ENCODE peak calls at places on chromosomes 2 and 18, in nine cellular contexts. Z, A, X, I, B, C, W, R and U are unnamed samples.

GRCh38 chr18:43314931-43315330 is 37.6 kb upstream of the SYT4 start:
- DNase-seq in Z (no peak), A (no peak), X (no peak), I (no peak), B (no peak), C (no peak), W (peak), R (no peak), U (no peak)

GRCh38 chr2:51638811-51639210 is 606.9 kb upstream of the NRXN1 start:
- DNase-seq in Z (no peak), A (no peak), X (no peak), I (no peak), B (no peak), C (no peak), W (no peak), R (no peak), U (no peak)

GRCh38 chr2:42556351-42556890 is 12.0 kb upstream of the MTA3 start:
- DNase-seq in Z (no peak), A (no peak), X (no peak), I (no peak), B (no peak), C (no peak), W (no peak), R (no peak), U (no peak)

GRCh38 chr18:74511823-74512222 is 15.7 kb downstream of the CNDP2 start:
- DNase-seq in Z (no peak), A (no peak), X (no peak), I (no peak), B (no peak), C (no peak), W (no peak), R (no peak), U (no peak)

GRCh38 chr2:49351531-49351930 is 197.2 kb upstream of the FSHR start:
- DNase-seq in Z (no peak), A (no peak), X (no peak), I (no peak), B (no peak), C (no peak), W (no peak), R (no peak), U (no peak)

GRCh38 chr2:144230452-144231085 is 289.4 kb downstream of the ZEB2 start:
- DNase-seq in Z (no peak), A (no peak), X (no peak), I (no peak), B (no peak), C (peak), W (peak), R (no peak), U (peak)

GRCh38 chr2:85266424-85267041 is 61.3 kb downstream of the TGOLN2 start:
- DNase-seq in Z (no peak), A (peak), X (peak), I (peak), B (no peak), C (peak), W (peak), R (peak), U (no peak)

GRCh38 chr18:76274470-76275289 is 220.4 kb downstream of the ZNF516 start:
- DNase-seq in Z (no peak), A (peak), X (no peak), I (no peak), B (no peak), C (no peak), W (no peak), R (no peak), U (no peak)

GRCh38 chr18:47618758-47619157 is 311.7 kb downstream of the SMAD2 start:
- DNase-seq in Z (no peak), A (no peak), X (no peak), I (no peak), B (no peak), C (no peak), W (no peak), R (no peak), U (no peak)

GRCh38 chr2:26581991-26582842 is 58.9 kb downstream of the CIB4 start:
- DNase-seq in Z (no peak), A (no peak), X (no peak), I (no peak), B (no peak), C (no peak), W (no peak), R (no peak), U (no peak)

GRCh38 chr2:226794751-226795171 is 4.9 kb downstream of the IRS1 start:
- DNase-seq in Z (no peak), A (no peak), X (no peak), I (no peak), B (peak), C (peak), W (peak), R (peak), U (no peak)

GRCh38 chr2:88880441-88880953 is 189.0 kb downstream of the RPIA start:
- DNase-seq in Z (no peak), A (no peak), X (no peak), I (no peak), B (peak), C (peak), W (peak), R (no peak), U (peak)

GRCh38 chr2:230877737-230878598 is 13.2 kb downstream of the ITM2C start:
- DNase-seq in Z (no peak), A (no peak), X (no peak), I (no peak), B (no peak), C (no peak), W (no peak), R (peak), U (no peak)

GRCh38 chr2:23029111-23029510 is 355.9 kb upstream of the KLHL29 start:
- DNase-seq in Z (no peak), A (no peak), X (no peak), I (no peak), B (no peak), C (no peak), W (no peak), R (no peak), U (no peak)

GRCh38 chr2:194545978-194546377 is 1111.0 kb upstream of the SLC39A10 start:
- DNase-seq in Z (no peak), A (no peak), X (no peak), I (no peak), B (no peak), C (no peak), W (no peak), R (no peak), U (no peak)

GRCh38 chr2:145874466-145874865 is 1354.5 kb upstream of the ZEB2 start:
- DNase-seq in Z (peak), A (no peak), X (no peak), I (no peak), B (peak), C (peak), W (peak), R (no peak), U (no peak)

GRCh38 chr2:27891063-27891819 is 712 bp downstream of the BABAM2 start:
- DNase-seq in Z (no peak), A (peak), X (peak), I (no peak), B (peak), C (peak), W (peak), R (peak), U (peak)

GRCh38 chr2:64017811-64018714 is 1.2 kb downstream of the VPS54 start:
- DNase-seq in Z (no peak), A (no peak), X (no peak), I (no peak), B (peak), C (peak), W (peak), R (no peak), U (no peak)

GRCh38 chr2:47520825-47521665 is 118.1 kb downstream of the MSH2 start:
- DNase-seq in Z (no peak), A (no peak), X (no peak), I (no peak), B (peak), C (peak), W (peak), R (peak), U (no peak)

GRCh38 chr2:183125659-183126341 is 1.6 kb downstream of the NUP35 start:
- DNase-seq in Z (no peak), A (no peak), X (no peak), I (no peak), B (no peak), C (no peak), W (no peak), R (no peak), U (no peak)

GRCh38 chr2:220394433-220394832 is 767.0 kb downstream of the SLC4A3 start:
- DNase-seq in Z (peak), A (no peak), X (no peak), I (no peak), B (peak), C (peak), W (peak), R (no peak), U (no peak)

GRCh38 chr2:236754234-236754924 is 184.8 kb downstream of the ACKR3 start:
- DNase-seq in Z (no peak), A (no peak), X (no peak), I (no peak), B (no peak), C (no peak), W (no peak), R (no peak), U (no peak)

GRCh38 chr2:218282173-218282991 is 9.9 kb downstream of the TMBIM1 start:
- DNase-seq in Z (no peak), A (no peak), X (no peak), I (no peak), B (no peak), C (peak), W (no peak), R (peak), U (no peak)

GRCh38 chr2:237130562-237131421 is 45.1 kb downstream of the COPS8 start:
- DNase-seq in Z (no peak), A (no peak), X (no peak), I (no peak), B (no peak), C (no peak), W (no peak), R (no peak), U (no peak)

GRCh38 chr2:103445356-103445755 is 683.5 kb downstream of the TMEM182 start:
- DNase-seq in Z (no peak), A (no peak), X (no peak), I (no peak), B (no peak), C (no peak), W (peak), R (no peak), U (no peak)

GRCh38 chr2:56444339-56444738 is 260.5 kb downstream of the CCDC85A start:
- DNase-seq in Z (no peak), A (no peak), X (no peak), I (no peak), B (no peak), C (no peak), W (no peak), R (no peak), U (no peak)

GRCh38 chr18:69978743-69979715 is 31.4 kb upstream of the CD226 start:
- DNase-seq in Z (no peak), A (no peak), X (no peak), I (no peak), B (no peak), C (no peak), W (no peak), R (no peak), U (no peak)

GRCh38 chr2:230706053-230706498 is 6.6 kb upstream of the CAB39 start:
- DNase-seq in Z (no peak), A (no peak), X (no peak), I (no peak), B (no peak), C (peak), W (no peak), R (no peak), U (no peak)

GRCh38 chr2:7031424-7032245 is 114.4 kb downstream of the RNF144A start:
- DNase-seq in Z (no peak), A (no peak), X (no peak), I (no peak), B (no peak), C (peak), W (peak), R (peak), U (no peak)

GRCh38 chr2:200135082-200135481 is 171.4 kb upstream of the SPATS2L start:
- DNase-seq in Z (no peak), A (no peak), X (no peak), I (no peak), B (no peak), C (no peak), W (no peak), R (no peak), U (no peak)
- TF ChIP-seq CTCF in Z (no peak), A (no peak), X (no peak), I (no peak), B (no peak), C (no peak), W (no peak), R (no peak), U (no peak)

GRCh38 chr2:20214566-20215182 is 10.3 kb downstream of the SDC1 start:
- DNase-seq in Z (no peak), A (no peak), X (no peak), I (no peak), B (no peak), C (no peak), W (no peak), R (no peak), U (no peak)
- TF ChIP-seq CTCF in Z (no peak), A (no peak), X (no peak), I (no peak), B (no peak), C (no peak), W (no peak), R (no peak), U (no peak)

GRCh38 chr2:138157372-138157771 is 193.1 kb downstream of the HNMT start:
- DNase-seq in Z (no peak), A (no peak), X (no peak), I (no peak), B (no peak), C (no peak), W (no peak), R (no peak), U (no peak)
- TF ChIP-seq CTCF in Z (no peak), A (no peak), X (no peak), I (no peak), B (no peak), C (no peak), W (no peak), R (no peak), U (no peak)

GRCh38 chr2:106098081-106098480 is 96.0 kb downstream of the UXS1 start:
- DNase-seq in Z (no peak), A (no peak), X (no peak), I (no peak), B (no peak), C (no peak), W (peak), R (no peak), U (no peak)
- TF ChIP-seq CTCF in Z (peak), A (peak), X (peak), I (peak), B (peak), C (peak), W (peak), R (peak), U (peak)

GRCh38 chr2:105317937-105318336 is 11.6 kb downstream of the TGFBRAP1 start:
- DNase-seq in Z (no peak), A (no peak), X (no peak), I (no peak), B (no peak), C (peak), W (no peak), R (no peak), U (no peak)

GRCh38 chr2:105320651-105321215 is 8.8 kb downstream of the TGFBRAP1 start:
- DNase-seq in Z (no peak), A (no peak), X (no peak), I (no peak), B (no peak), C (no peak), W (no peak), R (no peak), U (no peak)

GRCh38 chr2:105313877-105314276 is 15.7 kb downstream of the TGFBRAP1 start:
- DNase-seq in Z (no peak), A (no peak), X (no peak), I (no peak), B (no peak), C (no peak), W (no peak), R (no peak), U (no peak)

GRCh38 chr2:105315314-105315713 is 14.2 kb downstream of the TGFBRAP1 start:
- DNase-seq in Z (no peak), A (no peak), X (no peak), I (no peak), B (no peak), C (no peak), W (no peak), R (no peak), U (no peak)
- TF ChIP-seq CTCF in Z (no peak), A (no peak), X (no peak), I (no peak), B (no peak), C (no peak), W (no peak), R (no peak), U (no peak)

GRCh38 chr18:58580623-58581022 is 48.3 kb downstream of the ALPK2 start:
- DNase-seq in Z (no peak), A (no peak), X (no peak), I (no peak), B (peak), C (no peak), W (peak), R (no peak), U (no peak)
- TF ChIP-seq CTCF in Z (peak), A (no peak), X (no peak), I (no peak), B (peak), C (no peak), W (no peak), R (no peak), U (peak)

DNA sequence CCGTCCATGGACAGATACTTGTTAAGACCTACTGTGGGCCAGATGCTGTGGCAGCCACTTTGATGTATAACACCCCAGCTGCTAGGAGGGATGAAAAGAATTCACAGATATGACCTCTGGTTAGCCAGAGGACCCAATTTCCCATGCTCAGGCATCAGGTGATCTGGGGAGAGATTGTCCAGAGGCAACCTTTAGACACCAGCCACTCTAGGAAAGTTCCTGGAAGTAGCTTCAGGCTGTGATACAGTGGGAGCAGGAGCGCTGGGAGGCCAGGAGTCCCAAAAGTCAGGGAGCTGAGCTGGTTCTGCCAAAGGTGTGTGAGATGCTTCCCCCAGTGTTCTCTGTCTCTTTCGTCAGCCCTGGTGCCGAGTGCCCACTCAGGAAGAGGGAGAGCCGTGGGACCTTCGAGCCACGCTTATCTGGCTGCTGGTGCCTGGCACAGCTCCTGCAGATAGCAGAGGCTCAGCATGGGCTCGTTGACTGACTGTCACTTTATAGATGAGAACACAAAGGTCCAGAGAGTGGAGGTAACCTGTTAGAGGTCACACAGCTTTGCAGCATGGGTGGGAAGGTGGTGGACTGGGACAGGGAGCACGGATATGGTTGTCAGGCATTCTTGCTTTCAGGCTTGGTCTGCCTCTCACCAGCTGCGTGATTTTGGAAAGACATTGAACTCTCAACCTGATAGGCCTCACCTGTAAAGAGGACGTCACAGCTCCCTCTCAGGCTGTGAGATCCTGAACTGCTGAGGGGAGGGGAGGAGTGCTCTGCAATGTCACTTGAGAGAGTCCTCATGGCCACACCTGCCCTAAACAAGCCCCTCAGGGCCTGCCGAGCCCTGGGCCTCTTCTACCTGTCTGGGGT is 7.8 kb upstream of the RALB start:
- DNase-seq in Z (no peak), A (no peak), X (no peak), I (no peak), B (no peak), C (no peak), W (no peak), R (no peak), U (no peak)
- TF ChIP-seq CTCF in Z (no peak), A (no peak), X (no peak), I (no peak), B (no peak), C (no peak), W (no peak), R (no peak), U (no peak)

GRCh38 chr2:43948370-43948769 is 47.4 kb downstream of the LRPPRC start:
- DNase-seq in Z (no peak), A (no peak), X (no peak), I (no peak), B (no peak), C (no peak), W (no peak), R (no peak), U (no peak)

GRCh38 chr2:43945439-43945838 is 50.4 kb downstream of the LRPPRC start:
- DNase-seq in Z (no peak), A (no peak), X (no peak), I (no peak), B (no peak), C (no peak), W (no peak), R (no peak), U (no peak)

GRCh38 chr2:43944915-43945314 is 50.9 kb downstream of the LRPPRC start:
- DNase-seq in Z (no peak), A (no peak), X (no peak), I (no peak), B (no peak), C (no peak), W (no peak), R (no peak), U (no peak)

GRCh38 chr2:43950383-43951008 is 45.3 kb downstream of the LRPPRC start:
- DNase-seq in Z (no peak), A (peak), X (no peak), I (no peak), B (peak), C (peak), W (peak), R (no peak), U (no peak)
- TF ChIP-seq CTCF in Z (peak), A (peak), X (peak), I (peak), B (peak), C (peak), W (peak), R (peak), U (peak)